ENCODE peak calls at places on chromosomes 4 and X, in six cellular contexts. One of them, this sample, is unnamed.

GRCh38 chr4:138614462-138615142 is 372.5 kb upstream of the SLC7A11 start:
- DNase-seq in CD8-positive, alpha-beta T cell: no peak
- DNase-seq in OCI-LY7: no peak
- DNase-seq in bronchial epithelial cell: no peak
- DNase-seq in HL-60: no peak
- DNase-seq in foreskin fibroblast: no peak
- DNase-seq in this sample: no peak

GRCh38 chrX:121256653-121257052 is 209.2 kb downstream of the GLUD2 start:
- DNase-seq in OCI-LY7: no peak
- DNase-seq in HL-60: no peak
- DNase-seq in foreskin fibroblast: peak
- DNase-seq in bronchial epithelial cell: peak
- DNase-seq in CD8-positive, alpha-beta T cell: no peak
- DNase-seq in this sample: no peak

GRCh38 chr4:41192136-41192535 is 22.2 kb downstream of the APBB2 start:
- DNase-seq in foreskin fibroblast: peak
- DNase-seq in OCI-LY7: no peak
- DNase-seq in HL-60: no peak
- DNase-seq in CD8-positive, alpha-beta T cell: no peak
- DNase-seq in bronchial epithelial cell: peak
- DNase-seq in this sample: no peak

GRCh38 chrX:13699183-13699826 is 10.4 kb downstream of the RAB9A start:
- DNase-seq in CD8-positive, alpha-beta T cell: no peak
- DNase-seq in HL-60: no peak
- DNase-seq in OCI-LY7: no peak
- DNase-seq in bronchial epithelial cell: peak
- DNase-seq in foreskin fibroblast: peak
- DNase-seq in this sample: peak

GRCh38 chrX:54397113-54397512 is 39.3 kb upstream of the WNK3 start:
- DNase-seq in OCI-LY7: no peak
- DNase-seq in foreskin fibroblast: no peak
- DNase-seq in HL-60: no peak
- DNase-seq in bronchial epithelial cell: peak
- DNase-seq in CD8-positive, alpha-beta T cell: no peak
- DNase-seq in this sample: no peak

GRCh38 chr4:176274441-176274840 is 5.4 kb upstream of the ASB5 start:
- DNase-seq in HL-60: no peak
- DNase-seq in bronchial epithelial cell: peak
- DNase-seq in OCI-LY7: no peak
- DNase-seq in foreskin fibroblast: peak
- DNase-seq in CD8-positive, alpha-beta T cell: no peak
- DNase-seq in this sample: no peak

GRCh38 chr4:169848018-169848417 is 90.3 kb upstream of the HPF1 start:
- DNase-seq in foreskin fibroblast: no peak
- DNase-seq in HL-60: no peak
- DNase-seq in bronchial epithelial cell: no peak
- DNase-seq in OCI-LY7: no peak
- DNase-seq in CD8-positive, alpha-beta T cell: no peak
- DNase-seq in this sample: no peak

GRCh38 chr4:100170986-100171385 is 19.3 kb downstream of the DDIT4L start:
- DNase-seq in OCI-LY7: no peak
- DNase-seq in foreskin fibroblast: peak
- DNase-seq in bronchial epithelial cell: no peak
- DNase-seq in HL-60: no peak
- DNase-seq in CD8-positive, alpha-beta T cell: no peak
- DNase-seq in this sample: no peak

GRCh38 chrX:38800981-38801845 is at the start of gene MID1IP1:
- DNase-seq in HL-60: peak
- DNase-seq in foreskin fibroblast: peak
- DNase-seq in bronchial epithelial cell: peak
- DNase-seq in CD8-positive, alpha-beta T cell: peak
- DNase-seq in OCI-LY7: peak
- DNase-seq in this sample: peak

GRCh38 chr4:124943938-124944337 is 231.4 kb upstream of the ANKRD50 start:
- DNase-seq in CD8-positive, alpha-beta T cell: no peak
- DNase-seq in foreskin fibroblast: no peak
- DNase-seq in bronchial epithelial cell: no peak
- DNase-seq in OCI-LY7: no peak
- DNase-seq in HL-60: no peak
- DNase-seq in this sample: no peak

GRCh38 chr4:67575232-67575888 is 16.8 kb downstream of the STAP1 start:
- DNase-seq in foreskin fibroblast: no peak
- DNase-seq in bronchial epithelial cell: peak
- DNase-seq in HL-60: peak
- DNase-seq in CD8-positive, alpha-beta T cell: no peak
- DNase-seq in OCI-LY7: peak
- DNase-seq in this sample: no peak

GRCh38 chr4:80361329-80361900 is 25.9 kb downstream of the CFAP299 start:
- DNase-seq in foreskin fibroblast: peak
- DNase-seq in CD8-positive, alpha-beta T cell: no peak
- DNase-seq in bronchial epithelial cell: peak
- DNase-seq in HL-60: no peak
- DNase-seq in OCI-LY7: peak
- DNase-seq in this sample: no peak

GRCh38 chr4:173448919-173449641 is 50.2 kb upstream of the SCRG1 start:
- DNase-seq in foreskin fibroblast: no peak
- DNase-seq in CD8-positive, alpha-beta T cell: no peak
- DNase-seq in OCI-LY7: no peak
- DNase-seq in bronchial epithelial cell: no peak
- DNase-seq in HL-60: no peak
- DNase-seq in this sample: no peak

GRCh38 chr4:169341490-169341889 is 70.7 kb upstream of the SH3RF1 start:
- DNase-seq in OCI-LY7: no peak
- DNase-seq in HL-60: no peak
- DNase-seq in CD8-positive, alpha-beta T cell: no peak
- DNase-seq in foreskin fibroblast: peak
- DNase-seq in bronchial epithelial cell: no peak
- DNase-seq in this sample: no peak

GRCh38 chr4:83118869-83119268 is 4.3 kb upstream of the PLAC8 start:
- DNase-seq in OCI-LY7: no peak
- DNase-seq in foreskin fibroblast: peak
- DNase-seq in HL-60: no peak
- DNase-seq in CD8-positive, alpha-beta T cell: no peak
- DNase-seq in bronchial epithelial cell: no peak
- DNase-seq in this sample: no peak

GRCh38 chr4:8763966-8764901 is 107.4 kb downstream of the HMX1 start:
- DNase-seq in CD8-positive, alpha-beta T cell: no peak
- DNase-seq in HL-60: no peak
- DNase-seq in OCI-LY7: no peak
- DNase-seq in foreskin fibroblast: no peak
- DNase-seq in bronchial epithelial cell: no peak
- DNase-seq in this sample: no peak

GRCh38 chrX:2703991-2704369 is 12.9 kb downstream of the CD99 start:
- DNase-seq in foreskin fibroblast: peak
- DNase-seq in HL-60: no peak
- DNase-seq in OCI-LY7: no peak
- DNase-seq in bronchial epithelial cell: peak
- DNase-seq in CD8-positive, alpha-beta T cell: no peak
- DNase-seq in this sample: no peak

GRCh38 chrX:57286507-57287251 is at the start of gene FAAH2:
- DNase-seq in OCI-LY7: peak
- DNase-seq in HL-60: no peak
- DNase-seq in CD8-positive, alpha-beta T cell: peak
- DNase-seq in bronchial epithelial cell: peak
- DNase-seq in foreskin fibroblast: no peak
- DNase-seq in this sample: peak

GRCh38 chrX:47158131-47158530 is 13.1 kb downstream of the RBM10 start:
- DNase-seq in OCI-LY7: no peak
- DNase-seq in HL-60: no peak
- DNase-seq in bronchial epithelial cell: no peak
- DNase-seq in foreskin fibroblast: no peak
- DNase-seq in CD8-positive, alpha-beta T cell: no peak
- DNase-seq in this sample: no peak

GRCh38 chr4:105495667-105496066 is 21.8 kb upstream of the PPA2 start:
- DNase-seq in OCI-LY7: no peak
- DNase-seq in bronchial epithelial cell: no peak
- DNase-seq in foreskin fibroblast: no peak
- DNase-seq in CD8-positive, alpha-beta T cell: no peak
- DNase-seq in HL-60: no peak
- DNase-seq in this sample: no peak

DNA sequence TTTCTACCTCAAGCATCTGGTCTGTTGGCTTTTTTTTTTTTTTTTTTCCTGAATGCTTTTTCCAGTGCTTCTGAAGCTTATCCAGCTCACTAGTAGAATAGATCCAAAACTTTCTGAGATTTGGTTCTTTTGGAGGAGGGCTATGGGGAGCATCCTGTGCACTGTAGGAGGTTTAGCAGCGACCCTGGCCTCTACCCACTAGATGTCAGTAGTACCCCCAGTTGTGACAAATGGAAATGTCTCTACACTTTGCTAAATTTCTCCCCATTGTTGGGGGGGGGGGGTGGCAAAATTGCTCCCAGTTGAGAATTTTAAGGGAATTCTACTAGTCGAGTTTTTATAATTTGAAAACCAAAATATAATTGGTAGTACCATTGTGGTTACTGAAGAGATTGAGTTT is 23.0 kb upstream of the PPA2 start:
- DNase-seq in HL-60: no peak
- DNase-seq in foreskin fibroblast: no peak
- DNase-seq in OCI-LY7: no peak
- DNase-seq in bronchial epithelial cell: no peak
- DNase-seq in CD8-positive, alpha-beta T cell: no peak
- DNase-seq in this sample: peak
- TF ChIP-seq CTCF in HL-60: no peak
- TF ChIP-seq CTCF in foreskin fibroblast: no peak
- TF ChIP-seq CTCF in OCI-LY7: peak
- TF ChIP-seq CTCF in bronchial epithelial cell: peak
- TF ChIP-seq CTCF in CD8-positive, alpha-beta T cell: no peak
- TF ChIP-seq CTCF in this sample: no peak

GRCh38 chr4:4350909-4351308 is 36.0 kb upstream of the NSG1 start:
- DNase-seq in bronchial epithelial cell: no peak
- DNase-seq in HL-60: no peak
- DNase-seq in OCI-LY7: no peak
- DNase-seq in foreskin fibroblast: no peak
- DNase-seq in CD8-positive, alpha-beta T cell: no peak
- DNase-seq in this sample: no peak

GRCh38 chr4:4347585-4347984 is 39.3 kb upstream of the NSG1 start:
- DNase-seq in foreskin fibroblast: no peak
- DNase-seq in HL-60: no peak
- DNase-seq in bronchial epithelial cell: no peak
- DNase-seq in CD8-positive, alpha-beta T cell: no peak
- DNase-seq in OCI-LY7: peak
- DNase-seq in this sample: no peak

GRCh38 chr4:4344915-4345527 is 41.9 kb upstream of the NSG1 start:
- DNase-seq in HL-60: no peak
- DNase-seq in OCI-LY7: peak
- DNase-seq in foreskin fibroblast: no peak
- DNase-seq in CD8-positive, alpha-beta T cell: no peak
- DNase-seq in bronchial epithelial cell: no peak
- DNase-seq in this sample: no peak

GRCh38 chr4:4355302-4355701 is 31.6 kb upstream of the NSG1 start:
- DNase-seq in CD8-positive, alpha-beta T cell: no peak
- DNase-seq in bronchial epithelial cell: no peak
- DNase-seq in foreskin fibroblast: no peak
- DNase-seq in OCI-LY7: no peak
- DNase-seq in HL-60: no peak
- DNase-seq in this sample: no peak

GRCh38 chr4:4349902-4350301 is 37.0 kb upstream of the NSG1 start:
- DNase-seq in OCI-LY7: no peak
- DNase-seq in HL-60: no peak
- DNase-seq in bronchial epithelial cell: no peak
- DNase-seq in CD8-positive, alpha-beta T cell: no peak
- DNase-seq in foreskin fibroblast: no peak
- DNase-seq in this sample: no peak
- TF ChIP-seq CTCF in OCI-LY7: no peak
- TF ChIP-seq CTCF in HL-60: no peak
- TF ChIP-seq CTCF in bronchial epithelial cell: no peak
- TF ChIP-seq CTCF in CD8-positive, alpha-beta T cell: no peak
- TF ChIP-seq CTCF in foreskin fibroblast: no peak
- TF ChIP-seq CTCF in this sample: no peak

DNA sequence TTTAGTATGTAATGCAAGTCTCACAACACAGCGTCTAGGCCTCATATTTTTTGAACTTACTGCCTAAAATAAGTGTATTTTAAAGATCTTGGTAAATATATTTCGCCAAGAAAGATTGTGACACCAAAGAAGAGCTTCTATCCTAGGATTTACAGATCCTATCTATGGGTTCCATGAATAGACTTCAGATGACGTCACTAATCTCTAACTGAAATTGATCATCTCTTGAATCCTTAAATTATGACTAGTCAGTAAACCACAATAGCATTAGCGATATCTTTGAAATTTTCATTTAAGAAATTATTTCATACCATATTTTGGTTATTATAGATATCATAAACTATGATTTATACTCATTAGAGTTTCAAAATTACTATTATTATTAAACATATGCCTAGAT is 602.6 kb downstream of the TMA16 start:
- DNase-seq in foreskin fibroblast: no peak
- DNase-seq in bronchial epithelial cell: no peak
- DNase-seq in OCI-LY7: no peak
- DNase-seq in CD8-positive, alpha-beta T cell: no peak
- DNase-seq in HL-60: no peak
- DNase-seq in this sample: no peak
- TF ChIP-seq CTCF in foreskin fibroblast: no peak
- TF ChIP-seq CTCF in bronchial epithelial cell: no peak
- TF ChIP-seq CTCF in OCI-LY7: no peak
- TF ChIP-seq CTCF in CD8-positive, alpha-beta T cell: no peak
- TF ChIP-seq CTCF in HL-60: no peak
- TF ChIP-seq CTCF in this sample: no peak

GRCh38 chrX:129637217-129638109 is 17.3 kb downstream of the APLN start:
- DNase-seq in foreskin fibroblast: peak
- DNase-seq in HL-60: no peak
- DNase-seq in bronchial epithelial cell: peak
- DNase-seq in CD8-positive, alpha-beta T cell: peak
- DNase-seq in OCI-LY7: peak
- DNase-seq in this sample: peak
- TF ChIP-seq CTCF in foreskin fibroblast: peak
- TF ChIP-seq CTCF in HL-60: peak
- TF ChIP-seq CTCF in bronchial epithelial cell: peak
- TF ChIP-seq CTCF in CD8-positive, alpha-beta T cell: peak
- TF ChIP-seq CTCF in OCI-LY7: peak
- TF ChIP-seq CTCF in this sample: peak

GRCh38 chr4:13454786-13455185 is 29.4 kb downstream of the RAB28 start:
- DNase-seq in bronchial epithelial cell: no peak
- DNase-seq in foreskin fibroblast: no peak
- DNase-seq in CD8-positive, alpha-beta T cell: no peak
- DNase-seq in HL-60: no peak
- DNase-seq in OCI-LY7: no peak
- DNase-seq in this sample: no peak
- TF ChIP-seq CTCF in bronchial epithelial cell: no peak
- TF ChIP-seq CTCF in foreskin fibroblast: no peak
- TF ChIP-seq CTCF in CD8-positive, alpha-beta T cell: no peak
- TF ChIP-seq CTCF in HL-60: no peak
- TF ChIP-seq CTCF in OCI-LY7: no peak
- TF ChIP-seq CTCF in this sample: no peak

GRCh38 chrX:94058728-94059382 is 384.8 kb downstream of the FAM133A start:
- DNase-seq in OCI-LY7: peak
- DNase-seq in HL-60: no peak
- DNase-seq in foreskin fibroblast: no peak
- DNase-seq in bronchial epithelial cell: peak
- DNase-seq in CD8-positive, alpha-beta T cell: no peak
- DNase-seq in this sample: peak
- TF ChIP-seq CTCF in OCI-LY7: peak
- TF ChIP-seq CTCF in HL-60: no peak
- TF ChIP-seq CTCF in foreskin fibroblast: no peak
- TF ChIP-seq CTCF in bronchial epithelial cell: peak
- TF ChIP-seq CTCF in CD8-positive, alpha-beta T cell: no peak
- TF ChIP-seq CTCF in this sample: no peak

DNA sequence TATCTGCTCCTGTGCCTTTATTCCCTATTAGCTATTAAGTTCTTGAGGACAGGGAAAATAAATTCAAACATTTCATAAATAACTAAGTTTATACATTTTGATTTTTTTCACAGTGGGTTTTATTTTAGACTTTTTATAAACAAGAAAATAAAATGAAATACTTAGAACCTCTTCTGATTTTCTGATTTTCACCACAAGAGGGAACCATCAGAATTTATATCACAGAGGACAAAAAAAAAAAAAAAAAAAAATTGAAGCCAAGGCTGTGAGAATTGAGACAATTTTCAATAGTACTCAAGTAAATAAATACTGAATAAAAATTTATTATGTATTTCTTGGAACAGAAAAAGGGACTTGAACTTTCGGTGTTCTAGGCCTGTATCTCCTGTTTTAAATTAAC is 288.1 kb downstream of the SH3BGRL start:
- DNase-seq in bronchial epithelial cell: peak
- DNase-seq in foreskin fibroblast: no peak
- DNase-seq in HL-60: no peak
- DNase-seq in CD8-positive, alpha-beta T cell: no peak
- DNase-seq in OCI-LY7: peak
- DNase-seq in this sample: no peak
- TF ChIP-seq CTCF in bronchial epithelial cell: no peak
- TF ChIP-seq CTCF in foreskin fibroblast: no peak
- TF ChIP-seq CTCF in HL-60: no peak
- TF ChIP-seq CTCF in CD8-positive, alpha-beta T cell: no peak
- TF ChIP-seq CTCF in OCI-LY7: peak
- TF ChIP-seq CTCF in this sample: no peak

This sample was measured in Calu3.